ENCODE peak calls at places on chromosomes 12 and 14, in four cellular contexts. T, O, R and M are unnamed samples.

GRCh38 chr14:54652890-54653201 is 85.9 kb downstream of the SAMD4A start:
- DNase-seq in T (no peak), O (no peak), R (no peak), M (no peak)

GRCh38 chr12:117900561-117900960 is 68.2 kb downstream of the KSR2 start:
- DNase-seq in T (no peak), O (no peak), R (peak; percentile 50), M (no peak)

GRCh38 chr14:33465952-33466700 is 484.7 kb downstream of the EGLN3 start:
- DNase-seq in O (no peak), T (no peak), R (no peak), M (no peak)

GRCh38 chr12:92208613-92209121 is 63.0 kb upstream of the BTG1 start:
- DNase-seq in O (no peak), R (peak; percentile 70), T (no peak), M (no peak)

GRCh38 chr12:12704593-12705230 is 8.7 kb upstream of the GPR19 start:
- DNase-seq in T (peak; percentile 64), R (peak; percentile 94), O (peak; percentile 62), M (no peak)

GRCh38 chr14:32968972-32969544 is 30.4 kb downstream of the NPAS3 start:
- DNase-seq in R (no peak), O (no peak), T (no peak), M (no peak)

GRCh38 chr14:92783813-92784431 is 10.2 kb upstream of the GOLGA5 start:
- DNase-seq in O (no peak), R (peak; percentile 70), T (no peak), M (no peak)

GRCh38 chr12:89856431-89856830 is 147.8 kb upstream of the ATP2B1 start:
- DNase-seq in O (no peak), T (no peak), R (no peak), M (no peak)

GRCh38 chr14:60722836-60723217 is 1.3 kb downstream of the SIX4 start:
- DNase-seq in O (no peak), R (peak; percentile 7), T (no peak), M (no peak)

GRCh38 chr12:23760495-23760894 is 189.0 kb downstream of the SOX5 start:
- DNase-seq in O (no peak), T (no peak), R (no peak), M (no peak)

GRCh38 chr14:50520947-50521815 is 11.2 kb downstream of the MAP4K5 start:
- DNase-seq in O (no peak), T (no peak), R (peak; percentile 66), M (no peak)

GRCh38 chr14:50816419-50817047 is 14.4 kb downstream of the NIN start:
- DNase-seq in R (no peak), T (no peak), O (no peak), M (no peak)

GRCh38 chr14:90796319-90796718 is 19.9 kb downstream of the TTC7B start:
- DNase-seq in T (no peak), R (no peak), O (no peak), M (no peak)

GRCh38 chr14:99479903-99480855 is 480 bp downstream of the SETD3 start:
- DNase-seq in R (peak; percentile 39), T (peak; percentile 73), O (peak; percentile 54), M (peak; percentile 92)

GRCh38 chr12:18382486-18382885 is 121.2 kb downstream of the PIK3C2G start:
- DNase-seq in T (no peak), O (no peak), R (no peak), M (no peak)

GRCh38 chr14:23551266-23552028 is at the start of gene ZFHX2:
- DNase-seq in O (peak; percentile 87), R (peak; percentile 66), T (peak; percentile 70), M (peak; percentile 96)

GRCh38 chr12:11635341-11635740 is 14.1 kb upstream of the ETV6 start:
- DNase-seq in T (no peak), R (no peak), O (no peak), M (no peak)

GRCh38 chr12:124740691-124741137 is 123.0 kb downstream of the SCARB1 start:
- DNase-seq in R (peak; percentile 55), T (no peak), O (peak; percentile 78), M (peak; percentile 43)

GRCh38 chr14:101123639-101124525 is 220.4 kb upstream of the RTL1 start:
- DNase-seq in R (no peak), T (no peak), O (peak; percentile 17), M (no peak)

GRCh38 chr14:92501891-92502351 is 11.7 kb upstream of the RIN3 start:
- DNase-seq in R (no peak), O (no peak), T (no peak), M (no peak)

GRCh38 chr14:50559990-50560928 is at the start of gene ATL1:
- DNase-seq in R (peak; percentile 70), O (peak; percentile 68), T (peak; percentile 84), M (peak; percentile 92)

GRCh38 chr14:22500525-22500924 is 88.5 kb downstream of the DAD1 start:
- DNase-seq in O (no peak), R (no peak), T (no peak), M (no peak)

GRCh38 chr14:62689741-62690140 is 355.5 kb downstream of the KCNH5 start:
- DNase-seq in T (no peak), R (peak; percentile 55), O (no peak), M (no peak)

GRCh38 chr12:94615284-94616216 is 34.8 kb downstream of the TMCC3 start:
- DNase-seq in R (peak; percentile 61), O (peak; percentile 79), T (no peak), M (no peak)

GRCh38 chr12:107593713-107594381 is 91.8 kb upstream of the PWP1 start:
- DNase-seq in T (no peak), R (peak; percentile 52), O (no peak), M (no peak)

GRCh38 chr14:68250950-68251765 is 431.6 kb downstream of the RAD51B start:
- DNase-seq in O (no peak), R (no peak), T (no peak), M (no peak)

GRCh38 chr12:108570743-108571603 is 8.6 kb downstream of the ISCU start:
- DNase-seq in T (no peak), R (peak; percentile 58), O (no peak), M (no peak)

GRCh38 chr14:96201965-96202364 is 2.7 kb upstream of the BDKRB2 start:
- DNase-seq in T (no peak), R (no peak), O (no peak), M (no peak)

GRCh38 chr14:40983604-40984003 is 623.1 kb upstream of the LRFN5 start:
- DNase-seq in T (no peak), R (no peak), O (no peak), M (no peak)

DNA sequence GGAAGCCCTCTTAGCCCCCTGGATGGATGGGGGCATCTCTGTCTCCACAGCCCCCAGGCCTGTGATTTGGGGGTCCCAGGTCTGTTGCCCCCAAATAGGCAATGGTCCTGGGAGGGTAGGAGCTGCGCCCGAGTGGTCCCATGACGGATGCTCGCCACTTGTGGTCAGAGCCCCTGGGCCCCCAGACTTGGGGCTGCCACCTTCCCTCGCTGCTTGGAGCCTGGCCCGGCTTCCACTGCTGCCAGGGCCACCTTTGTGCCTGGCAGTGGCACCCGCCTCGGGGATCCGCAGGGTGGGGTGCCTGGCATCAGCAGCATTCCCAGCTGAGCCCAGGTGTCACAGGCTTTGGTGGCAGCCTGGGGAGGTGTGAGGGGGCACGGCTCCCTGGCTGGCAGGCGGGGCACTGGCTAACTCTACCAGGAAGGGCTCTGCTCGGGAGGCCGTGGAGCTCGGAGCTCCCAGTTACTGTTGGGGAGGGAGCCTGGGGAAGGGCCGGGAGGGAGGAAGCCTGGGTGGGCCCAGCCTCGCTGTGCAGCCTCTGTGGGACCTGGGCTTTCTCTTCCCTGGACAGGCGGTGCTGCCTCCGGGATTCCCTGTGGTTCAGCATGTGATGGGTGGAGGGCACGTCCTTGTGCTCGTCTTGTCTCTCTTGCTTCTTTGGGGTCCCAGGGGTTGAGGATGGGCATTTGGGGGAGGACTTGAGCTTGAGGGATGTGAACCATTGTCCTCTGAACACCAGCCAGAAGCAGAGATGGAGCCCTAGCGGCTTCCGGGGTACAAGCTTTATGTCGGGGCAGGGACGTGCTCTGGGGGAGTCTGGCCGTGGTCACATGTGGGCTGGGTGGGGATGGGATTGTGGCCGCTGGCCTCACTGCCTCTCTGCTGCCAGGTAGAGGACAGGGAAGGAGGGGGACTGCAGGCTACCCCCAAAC is 5.4 kb downstream of the KIF26A start:
- DNase-seq in O (peak; percentile 38), T (no peak), R (no peak), M (no peak)
- TF ChIP-seq EP300 in O (no peak), T (no peak), R (no peak), M (no peak)

GRCh38 chr14:74572829-74573360 is 39.1 kb downstream of the LTBP2 start:
- DNase-seq in R (no peak), O (no peak), T (no peak), M (no peak)

GRCh38 chr14:74571901-74572828 is 39.9 kb downstream of the LTBP2 start:
- DNase-seq in T (peak; percentile 51), R (peak; percentile 91), O (no peak), M (no peak)

GRCh38 chr14:74570696-74571095 is 41.3 kb downstream of the LTBP2 start:
- DNase-seq in T (peak; percentile 17), O (no peak), R (no peak), M (no peak)

GRCh38 chr14:74569826-74570591 is 42.0 kb downstream of the LTBP2 start:
- DNase-seq in R (no peak), T (peak; percentile 58), O (no peak), M (no peak)

GRCh38 chr14:74571441-74571841 is 40.6 kb downstream of the LTBP2 start:
- DNase-seq in T (peak; percentile 56), O (no peak), R (no peak), M (no peak)
- H3K27ac ChIP-seq in T (no peak overlapping the region), O (peak overlapping the region; percentile 59), R (peak overlapping the region; percentile 91), M (peak overlapping the region; percentile 79)

DNA sequence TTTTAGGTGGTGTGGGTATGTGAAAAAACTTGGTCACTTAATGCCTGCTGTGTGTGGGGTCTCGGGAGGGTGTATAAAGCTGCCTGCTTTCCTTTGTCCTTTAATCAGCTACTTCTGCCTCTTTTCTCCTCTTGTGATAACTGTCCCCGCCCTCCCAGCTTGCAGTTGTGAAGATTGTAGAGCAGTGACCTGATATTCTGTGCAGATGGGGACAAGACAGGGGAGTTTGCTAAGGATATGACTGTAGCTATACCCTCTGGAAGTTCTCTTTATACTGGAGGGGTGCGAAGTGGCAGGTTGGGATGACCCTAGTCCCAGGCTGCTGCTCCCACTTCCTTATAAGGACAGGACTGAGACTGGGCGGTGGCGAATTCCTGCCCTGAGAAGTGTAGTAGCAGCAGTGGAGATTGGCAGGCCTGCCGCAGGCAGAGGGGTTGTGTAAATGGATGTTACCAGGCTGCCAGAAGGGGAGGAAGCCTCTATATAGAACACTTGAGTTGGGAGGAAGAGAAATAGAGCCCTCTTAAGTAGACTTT is 835 bp downstream of the MYL6 start:
- DNase-seq in T (peak; percentile 77), O (peak; percentile 82), R (peak; percentile 72), M (peak; percentile 96)
- TF ChIP-seq POLR2A in T (no peak), O (no peak), R (peak; percentile 34), M (no peak)

GRCh38 chr14:25046301-25046943 is 3.5 kb downstream of the STXBP6 start:
- DNase-seq in R (no peak), T (no peak), O (no peak), M (no peak)

GRCh38 chr14:25042362-25043299 is 7.3 kb downstream of the STXBP6 start:
- DNase-seq in T (no peak), R (peak; percentile 64), O (no peak), M (no peak)

GRCh38 chr14:25041484-25041883 is 8.5 kb downstream of the STXBP6 start:
- DNase-seq in R (no peak), T (no peak), O (no peak), M (no peak)

GRCh38 chr14:25041898-25042297 is 8.0 kb downstream of the STXBP6 start:
- DNase-seq in O (no peak), T (no peak), R (no peak), M (no peak)

DNA sequence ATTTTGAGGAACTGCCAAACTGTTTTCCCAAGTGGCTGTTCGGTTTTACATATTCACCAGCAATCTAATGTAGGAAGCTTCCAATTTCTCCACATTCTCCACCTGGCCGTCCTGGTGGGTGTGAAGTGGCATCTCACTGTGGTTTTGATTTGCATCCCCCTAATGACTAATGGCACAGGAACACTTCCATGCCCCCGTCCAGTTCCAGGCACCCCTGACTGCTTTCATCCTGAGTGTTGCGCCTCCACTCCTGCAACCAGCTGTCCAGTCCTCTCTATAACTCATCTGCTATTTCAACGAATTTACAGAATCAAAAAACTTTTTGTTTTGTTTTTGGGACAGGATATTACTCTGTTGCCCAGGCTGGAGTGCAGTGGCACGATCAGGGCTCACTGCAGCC is 5.6 kb downstream of the STXBP6 start:
- DNase-seq in O (no peak), R (no peak), T (no peak), M (no peak)
- TF ChIP-seq EP300 in O (no peak), R (no peak), T (no peak), M (no peak)